ENCODE peak calls at places on chromosomes 16 and 17, in five cellular contexts. J is CD4-positive, alpha-beta memory T cell; T is heart right ventricle; V is HAP-1; H is suprapubic skin. E is an unnamed sample.

GRCh38 chr17:2854662-2855061 is 58.4 kb downstream of the RAP1GAP2 start:
- DNase-seq in J (no peak), T (peak; percentile 49), V (no peak), H (no peak), E (no peak)

GRCh38 chr16:86657972-86658371 is 79.6 kb downstream of the FOXL1 start:
- DNase-seq in J (no peak), T (no peak), V (no peak), H (no peak), E (no peak)

GRCh38 chr16:27784351-27785306 is 234.7 kb downstream of the KATNIP start:
- DNase-seq in J (no peak), T (no peak), V (no peak), H (no peak), E (peak; percentile 63)

GRCh38 chr17:40303706-40304450 is 5.1 kb upstream of the RARA start:
- DNase-seq in J (no peak), T (no peak), V (no peak), H (peak; percentile 72), E (no peak)

GRCh38 chr17:68325961-68326360 is 34.7 kb downstream of the ARSG start:
- DNase-seq in J (no peak), T (no peak), V (no peak), H (no peak), E (no peak)

GRCh38 chr17:12522743-12523181 is 142.9 kb upstream of the MYOCD start:
- DNase-seq in J (no peak), T (peak; percentile 11), V (peak; percentile 63), H (no peak), E (peak; percentile 10)

GRCh38 chr17:15479697-15480096 is 12.3 kb upstream of the CDRT4 start:
- DNase-seq in J (no peak), T (no peak), V (no peak), H (no peak), E (no peak)

GRCh38 chr16:1102921-1103648 is 7.0 kb upstream of the C1QTNF8 start:
- DNase-seq in J (peak; percentile 62), T (peak; percentile 31), V (peak; percentile 88), H (no peak), E (no peak)

GRCh38 chr16:29943846-29944669 is 17.8 kb upstream of the TMEM219 start:
- DNase-seq in J (no peak), T (no peak), V (peak; percentile 78), H (no peak), E (peak; percentile 68)

GRCh38 chr16:46907061-46907774 is 23.1 kb downstream of the GPT2 start:
- DNase-seq in J (no peak), T (no peak), V (no peak), H (no peak), E (no peak)

DNA sequence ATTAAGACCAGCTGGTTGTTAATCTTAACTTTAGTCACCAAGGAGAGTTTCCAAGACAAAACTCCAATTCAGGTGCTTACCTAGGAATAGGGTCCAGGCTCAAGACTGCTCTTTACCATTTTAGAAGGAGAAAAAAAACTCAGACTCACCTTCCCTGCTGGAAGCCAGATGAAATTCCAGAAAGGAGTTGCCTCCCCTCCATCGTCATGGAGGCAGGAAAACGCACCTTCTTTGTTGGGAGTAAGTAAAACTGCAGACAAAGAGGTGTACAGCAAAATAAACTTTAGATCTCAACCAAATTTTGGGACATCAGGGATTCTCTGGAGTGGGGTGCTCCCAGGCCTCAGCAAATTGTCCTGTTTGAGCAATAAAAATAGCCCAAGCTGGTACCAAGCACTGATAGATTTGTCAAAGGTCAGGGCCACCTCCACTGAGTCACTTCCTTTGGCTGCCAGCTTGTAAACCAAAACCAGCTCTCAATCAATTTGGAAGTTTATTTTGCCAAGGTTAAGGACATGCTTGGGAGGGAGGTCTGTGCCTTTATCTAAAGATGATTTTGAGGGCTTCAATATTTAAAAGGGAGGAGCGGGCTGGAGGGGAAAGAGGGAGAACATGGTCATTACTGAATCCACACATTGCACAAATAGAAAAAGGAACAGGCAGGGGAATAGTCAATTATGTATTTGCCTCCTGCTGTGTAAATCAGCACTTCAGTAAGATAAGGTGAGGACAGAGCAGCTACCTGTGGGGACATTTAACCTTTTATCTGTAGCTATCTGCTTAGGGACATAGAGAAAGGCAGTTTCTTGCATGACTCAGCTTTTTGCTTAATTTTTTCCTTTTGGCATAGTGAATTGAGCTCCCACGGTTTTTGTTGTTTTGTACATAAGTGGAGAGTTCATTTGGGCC is 1.5 kb upstream of the ALDH3A2 start:
- DNase-seq in J (no peak), T (no peak), V (no peak), H (no peak), E (no peak)
- H3K4me3 ChIP-seq in J (no peak overlapping the region), T (no peak overlapping the region), V (peak overlapping the region; percentile 65), H (peak overlapping the region; percentile 68), E (peak overlapping the region; percentile 85)

GRCh38 chr17:77487211-77487629 is 346.5 kb downstream of the SEC14L1 start:
- DNase-seq in J (no peak), T (no peak), V (no peak), H (peak; percentile 61), E (peak; percentile 7)
- H3K36me3 ChIP-seq in J (peaks cover 80% of the 10 kb centered on the region), T (peaks cover 62% of the 10 kb centered on the region), V (peaks cover 34% of the 10 kb centered on the region), H (peaks cover 79% of the 10 kb centered on the region), E (peaks cover 7% of the 10 kb centered on the region)

GRCh38 chr17:55264273-55264639 is 504 bp upstream of the HLF start:
- DNase-seq in J (no peak), T (no peak), V (no peak), H (no peak), E (peak; percentile 26)
- H3K4me3 ChIP-seq in J (peak overlapping the region; percentile 45), T (no peak overlapping the region), V (no peak overlapping the region), H (peak overlapping the region; percentile 79), E (peak overlapping the region; percentile 22)

GRCh38 chr17:57999496-58000017 is 7.5 kb downstream of the SRSF1 start:
- DNase-seq in J (peak; percentile 69), T (no peak), V (no peak), H (no peak), E (peak; percentile 47)

GRCh38 chr17:58002973-58003372 is 4.1 kb downstream of the SRSF1 start:
- DNase-seq in J (no peak), T (no peak), V (no peak), H (no peak), E (no peak)

GRCh38 chr17:58002154-58002553 is 4.9 kb downstream of the SRSF1 start:
- DNase-seq in J (no peak), T (no peak), V (no peak), H (no peak), E (no peak)

GRCh38 chr17:58002558-58002957 is 4.5 kb downstream of the SRSF1 start:
- DNase-seq in J (no peak), T (no peak), V (no peak), H (no peak), E (no peak)

DNA sequence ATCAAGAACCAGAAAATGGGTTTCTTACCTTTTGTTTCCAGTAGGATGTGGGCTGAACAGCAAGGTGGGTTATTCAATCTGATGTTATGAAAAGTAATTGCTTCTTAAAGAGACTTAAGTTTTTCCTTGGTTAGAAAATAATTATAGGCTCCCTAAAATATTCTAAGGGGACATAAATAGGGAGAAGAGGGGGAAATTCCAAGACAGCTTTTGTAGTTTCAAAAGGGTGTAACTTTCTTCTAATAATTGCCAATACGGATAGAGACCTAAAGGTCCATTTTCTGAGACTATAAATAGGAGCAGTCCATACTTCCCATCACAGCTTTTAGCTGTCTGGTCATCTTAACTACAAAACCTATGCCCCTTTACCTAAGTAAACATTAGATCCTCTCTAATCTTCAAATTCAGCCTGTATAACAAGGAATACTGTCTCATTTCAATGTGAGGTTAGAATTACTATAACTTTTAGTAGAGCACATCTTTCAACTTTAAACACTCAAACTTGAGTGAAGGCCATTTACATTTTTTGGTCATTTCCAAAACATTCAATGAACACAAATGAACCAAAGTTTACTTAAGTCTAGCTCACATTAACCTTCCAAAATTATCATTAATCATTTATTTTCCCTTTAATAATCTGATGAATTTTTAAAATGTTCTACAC is 5.5 kb downstream of the SRSF1 start:
- DNase-seq in J (no peak), T (no peak), V (no peak), H (no peak), E (no peak)
- H3K36me3 ChIP-seq in J (peaks cover 46% of the 10 kb centered on the region), T (peaks cover 89% of the 10 kb centered on the region), V (peaks cover 95% of the 10 kb centered on the region), H (peaks cover 41% of the 10 kb centered on the region), E (peaks cover 26% of the 10 kb centered on the region)

GRCh38 chr16:79363035-79363434 is 237.5 kb downstream of the MAF start:
- DNase-seq in J (no peak), T (no peak), V (no peak), H (no peak), E (no peak)

GRCh38 chr16:79360267-79360666 is 240.3 kb downstream of the MAF start:
- DNase-seq in J (no peak), T (no peak), V (no peak), H (no peak), E (no peak)

GRCh38 chr16:79359082-79359481 is 241.5 kb downstream of the MAF start:
- DNase-seq in J (no peak), T (no peak), V (no peak), H (no peak), E (no peak)

GRCh38 chr16:79362312-79362970 is 238.1 kb downstream of the MAF start:
- DNase-seq in J (peak; percentile 39), T (no peak), V (no peak), H (no peak), E (no peak)

DNA sequence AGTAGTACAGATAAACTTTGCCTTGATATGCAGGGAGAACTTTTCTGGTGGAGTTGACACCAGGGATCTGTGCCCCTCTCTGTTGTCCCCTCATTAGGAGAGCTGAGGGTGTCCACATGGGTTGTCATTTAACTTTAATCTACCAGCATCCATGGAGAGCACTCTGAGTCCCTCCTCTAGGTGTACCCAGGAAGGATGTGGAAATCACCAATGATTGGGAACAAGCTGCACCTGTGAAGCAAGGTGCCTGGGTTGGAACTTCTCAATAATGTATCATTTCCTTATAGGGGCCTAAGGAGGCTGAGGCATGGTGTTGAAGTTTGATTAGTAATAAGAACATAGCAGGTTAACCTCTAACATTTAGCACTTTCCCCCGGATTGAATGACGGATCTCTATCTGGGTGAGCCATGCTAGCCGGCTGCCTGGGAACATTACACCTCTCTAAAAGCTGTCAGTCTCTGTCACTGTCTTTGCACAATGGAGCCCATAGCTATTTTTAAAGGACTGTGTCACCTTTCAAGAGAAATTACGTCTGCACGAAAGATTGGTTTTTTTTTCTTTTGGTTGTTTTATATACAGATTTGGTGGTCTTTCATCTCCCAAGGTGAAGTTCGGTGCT is 239.3 kb downstream of the MAF start:
- DNase-seq in J (no peak), T (no peak), V (no peak), H (no peak), E (no peak)
- H3K4me3 ChIP-seq in J (no peak overlapping the region), T (no peak overlapping the region), V (no peak overlapping the region), H (no peak overlapping the region), E (no peak overlapping the region)

GRCh38 chr16:74466872-74467271 is 45.6 kb upstream of the CLEC18B start:
- DNase-seq in J (peak; percentile 7), T (no peak), V (no peak), H (no peak), E (no peak)
- H3K36me3 ChIP-seq in J (peaks cover 84% of the 10 kb centered on the region), T (peaks cover 98% of the 10 kb centered on the region), V (peaks cover 73% of the 10 kb centered on the region), H (peaks cover 97% of the 10 kb centered on the region), E (peaks cover 45% of the 10 kb centered on the region)

GRCh38 chr16:85491798-85492616 is 121.1 kb upstream of the GSE1 start:
- DNase-seq in J (no peak), T (peak; percentile 83), V (no peak), H (peak; percentile 79), E (peak; percentile 90)
- H3K4me3 ChIP-seq in J (no peak overlapping the region), T (no peak overlapping the region), V (no peak overlapping the region), H (no peak overlapping the region), E (no peak overlapping the region)

E was measured in H7.